ENCODE peak calls at places on chromosome 16, in four cellular contexts. One of them, this sample, is unnamed.
A peak's percentile ranks its signal among the peaks of the same experiment; 100 is the strongest.

GRCh38 chr16:70697601-70698170 is 11.8 kb upstream of the MTSS2 start:
- DNase-seq in CD4-positive, alpha-beta T cell: no peak
- DNase-seq in thoracic aorta: no peak
- DNase-seq in SJCRH30: no peak
- DNase-seq in this sample: peak; percentile 51

GRCh38 chr16:58471209-58471975 is 28.6 kb upstream of the NDRG4 start:
- DNase-seq in CD4-positive, alpha-beta T cell: no peak
- DNase-seq in thoracic aorta: no peak
- DNase-seq in SJCRH30: no peak
- DNase-seq in this sample: peak; percentile 53

GRCh38 chr16:15876503-15876902 is 11.9 kb downstream of the CEP20 start:
- DNase-seq in CD4-positive, alpha-beta T cell: no peak
- DNase-seq in thoracic aorta: no peak
- DNase-seq in SJCRH30: no peak
- DNase-seq in this sample: no peak

GRCh38 chr16:87608400-87608985 is 6.2 kb downstream of the JPH3 start:
- DNase-seq in CD4-positive, alpha-beta T cell: peak; percentile 21
- DNase-seq in thoracic aorta: no peak
- DNase-seq in SJCRH30: peak; percentile 58
- DNase-seq in this sample: no peak

GRCh38 chr16:57735755-57736418 is at the start of gene KATNB1:
- DNase-seq in CD4-positive, alpha-beta T cell: no peak
- DNase-seq in thoracic aorta: no peak
- DNase-seq in SJCRH30: no peak
- DNase-seq in this sample: no peak

GRCh38 chr16:79510879-79511278 is 89.7 kb downstream of the MAF start:
- DNase-seq in CD4-positive, alpha-beta T cell: no peak
- DNase-seq in thoracic aorta: no peak
- DNase-seq in SJCRH30: no peak
- DNase-seq in this sample: no peak

GRCh38 chr16:75801307-75801706 is 75.0 kb upstream of the CPHXL start:
- DNase-seq in CD4-positive, alpha-beta T cell: no peak
- DNase-seq in thoracic aorta: no peak
- DNase-seq in SJCRH30: no peak
- DNase-seq in this sample: no peak

GRCh38 chr16:87700406-87701065 is 65.2 kb downstream of the KLHDC4 start:
- DNase-seq in CD4-positive, alpha-beta T cell: peak; percentile 9
- DNase-seq in thoracic aorta: no peak
- DNase-seq in SJCRH30: no peak
- DNase-seq in this sample: no peak

GRCh38 chr16:55480228-55480655 is 1.2 kb downstream of the MMP2 start:
- DNase-seq in CD4-positive, alpha-beta T cell: no peak
- DNase-seq in thoracic aorta: peak; percentile 60
- DNase-seq in SJCRH30: peak; percentile 87
- DNase-seq in this sample: no peak

GRCh38 chr16:87556941-87557459 is 45.3 kb upstream of the JPH3 start:
- DNase-seq in CD4-positive, alpha-beta T cell: no peak
- DNase-seq in thoracic aorta: no peak
- DNase-seq in SJCRH30: peak; percentile 69
- DNase-seq in this sample: no peak

GRCh38 chr16:2835638-2836493 is 5.8 kb downstream of the ZG16B start:
- DNase-seq in CD4-positive, alpha-beta T cell: no peak
- DNase-seq in thoracic aorta: no peak
- DNase-seq in SJCRH30: peak; percentile 76
- DNase-seq in this sample: no peak

GRCh38 chr16:3035972-3036725 is 595 bp downstream of the BICDL2 start:
- DNase-seq in CD4-positive, alpha-beta T cell: no peak
- DNase-seq in thoracic aorta: no peak
- DNase-seq in SJCRH30: no peak
- DNase-seq in this sample: no peak

GRCh38 chr16:57026778-57027062 is 37.4 kb downstream of the NLRC5 start:
- DNase-seq in CD4-positive, alpha-beta T cell: no peak
- DNase-seq in thoracic aorta: no peak
- DNase-seq in SJCRH30: no peak
- DNase-seq in this sample: no peak

GRCh38 chr16:9128346-9129342 is 37.2 kb downstream of the HAPSTR1 start:
- DNase-seq in CD4-positive, alpha-beta T cell: no peak
- DNase-seq in thoracic aorta: no peak
- DNase-seq in SJCRH30: no peak
- DNase-seq in this sample: no peak

GRCh38 chr16:16122264-16122663 is 101.0 kb downstream of the ABCC6 start:
- DNase-seq in CD4-positive, alpha-beta T cell: no peak
- DNase-seq in thoracic aorta: no peak
- DNase-seq in SJCRH30: no peak
- DNase-seq in this sample: no peak

GRCh38 chr16:71789136-71789535 is 19.5 kb downstream of the AP1G1 start:
- DNase-seq in CD4-positive, alpha-beta T cell: no peak
- DNase-seq in thoracic aorta: no peak
- DNase-seq in SJCRH30: no peak
- DNase-seq in this sample: no peak
- H3K27ac ChIP-seq in CD4-positive, alpha-beta T cell: no peak overlapping the region
- H3K27ac ChIP-seq in thoracic aorta: no peak overlapping the region
- H3K27ac ChIP-seq in SJCRH30: no peak overlapping the region
- H3K27ac ChIP-seq in this sample: no peak overlapping the region

GRCh38 chr16:50281391-50282009 is 15.1 kb downstream of the ADCY7 start:
- DNase-seq in CD4-positive, alpha-beta T cell: no peak
- DNase-seq in thoracic aorta: no peak
- DNase-seq in SJCRH30: no peak
- DNase-seq in this sample: no peak
- H3K27ac ChIP-seq in CD4-positive, alpha-beta T cell: peak overlapping the region; percentile 40
- H3K27ac ChIP-seq in thoracic aorta: peak overlapping the region; percentile 34
- H3K27ac ChIP-seq in SJCRH30: no peak overlapping the region
- H3K27ac ChIP-seq in this sample: no peak overlapping the region

DNA sequence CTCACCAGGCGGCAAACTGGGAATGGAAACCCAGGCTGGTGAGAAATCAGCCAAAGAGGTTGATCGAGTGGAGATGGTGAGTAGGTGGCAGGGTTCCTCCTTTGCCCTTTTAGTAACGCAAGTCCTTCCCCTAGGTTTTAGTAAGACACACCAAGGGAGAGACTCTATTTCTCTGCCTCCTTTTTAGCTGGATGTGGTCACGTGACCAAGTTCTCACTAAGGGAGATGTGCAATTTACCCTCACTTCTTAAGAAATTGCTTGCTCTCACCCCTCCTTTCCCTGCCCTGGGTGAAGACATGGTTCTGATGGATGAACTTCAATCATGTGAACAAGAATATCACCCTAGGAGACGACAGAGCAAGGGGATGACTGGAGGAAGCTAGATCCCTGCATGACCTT is 99.8 kb upstream of the FOXF1 start:
- DNase-seq in CD4-positive, alpha-beta T cell: no peak
- DNase-seq in thoracic aorta: no peak
- DNase-seq in SJCRH30: no peak
- DNase-seq in this sample: no peak
- H3K27ac ChIP-seq in CD4-positive, alpha-beta T cell: no peak overlapping the region
- H3K27ac ChIP-seq in thoracic aorta: no peak overlapping the region
- H3K27ac ChIP-seq in SJCRH30: no peak overlapping the region
- H3K27ac ChIP-seq in this sample: no peak overlapping the region

DNA sequence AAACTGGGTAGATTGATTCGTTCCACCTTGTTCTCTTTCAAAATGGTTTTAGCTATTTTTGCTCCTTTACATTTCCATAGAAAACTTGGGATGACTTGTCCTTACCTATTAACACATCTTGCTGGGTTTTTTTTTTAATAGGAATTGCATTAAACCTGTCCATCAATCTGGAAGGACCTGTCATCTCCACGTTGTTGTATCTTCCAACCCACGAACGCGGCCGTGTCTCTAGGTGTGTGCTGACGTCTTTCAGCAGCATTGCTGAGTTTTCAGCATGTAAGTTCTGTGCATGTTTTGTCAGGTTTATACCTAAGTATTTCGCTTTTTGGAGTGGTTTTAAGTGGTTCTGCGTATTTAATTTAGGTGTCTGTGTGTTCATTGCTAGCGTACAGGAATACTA is 60.4 kb upstream of the GNG13 start:
- DNase-seq in CD4-positive, alpha-beta T cell: no peak
- DNase-seq in thoracic aorta: no peak
- DNase-seq in SJCRH30: no peak
- DNase-seq in this sample: no peak
- H3K27ac ChIP-seq in CD4-positive, alpha-beta T cell: no peak overlapping the region
- H3K27ac ChIP-seq in thoracic aorta: no peak overlapping the region
- H3K27ac ChIP-seq in SJCRH30: no peak overlapping the region
- H3K27ac ChIP-seq in this sample: no peak overlapping the region

This sample was measured in WERI-Rb-1.